ENCODE peak calls at places on chromosomes 1 and 21, in seven cellular contexts. J is ovary, P is choroid plexus epithelial cell, K is body of pancreas, E is endothelial cell of umbilical vein, V is left lung, I is heart right ventricle. U is an unnamed sample.

GRCh38 chr1:172820759-172821158 is 161.9 kb downstream of the FASLG start:
- DNase-seq in I (no peak), J (no peak), V (no peak), E (no peak), P (no peak), K (no peak), U (peak; percentile 46)

GRCh38 chr1:57987507-57987906 is 559.0 kb downstream of the OMA1 start:
- DNase-seq in J (no peak), K (no peak), P (no peak), E (no peak), V (no peak), I (no peak), U (no peak)

GRCh38 chr1:18901147-18901951 is 1.0 kb downstream of the ALDH4A1 start:
- DNase-seq in P (no peak), K (no peak), J (no peak), V (no peak), I (no peak), E (no peak), U (peak; percentile 31)

GRCh38 chr1:183363967-183364366 is 54.2 kb downstream of the NMNAT2 start:
- DNase-seq in J (no peak), E (no peak), V (no peak), I (no peak), P (peak; percentile 46), K (no peak), U (no peak)

GRCh38 chr1:32361674-32362473 is 411 bp downstream of the FAM229A start:
- DNase-seq in K (peak; percentile 51), P (peak; percentile 36), V (peak; percentile 87), E (peak; percentile 41), J (peak; percentile 88), I (peak; percentile 67), U (peak; percentile 60)

GRCh38 chr1:182397653-182398388 is 2.6 kb downstream of the TEDDM1 start:
- DNase-seq in V (no peak), J (no peak), P (peak; percentile 17), I (no peak), K (no peak), E (no peak), U (no peak)

GRCh38 chr1:15337656-15338402 is 71.9 kb upstream of the EFHD2 start:
- DNase-seq in K (no peak), I (no peak), V (no peak), E (peak; percentile 83), J (no peak), P (peak; percentile 62), U (peak; percentile 77)

GRCh38 chr1:50368179-50369007 is 54.9 kb downstream of the DMRTA2 start:
- DNase-seq in K (peak; percentile 36), E (peak; percentile 26), P (peak; percentile 25), V (peak; percentile 81), J (peak; percentile 52), I (no peak), U (peak; percentile 61)

GRCh38 chr1:179231923-179232322 is 2.4 kb upstream of the ABL2 start:
- DNase-seq in P (peak; percentile 42), K (no peak), J (no peak), E (no peak), V (no peak), I (no peak), U (no peak)

GRCh38 chr1:247111636-247112478 is 7.7 kb upstream of the ZNF669 start:
- DNase-seq in K (peak; percentile 68), I (peak; percentile 80), J (peak; percentile 79), P (peak; percentile 34), E (peak; percentile 22), V (peak; percentile 94), U (peak; percentile 79)

GRCh38 chr1:69126761-69127160 is 441.0 kb upstream of the LRRC7 start:
- DNase-seq in P (peak; percentile 15), I (no peak), K (no peak), V (no peak), E (no peak), J (no peak), U (no peak)

GRCh38 chr21:32425628-32426027 is 13.1 kb downstream of the EVA1C start:
- DNase-seq in V (no peak), J (no peak), I (no peak), P (no peak), E (no peak), K (no peak), U (no peak)

GRCh38 chr1:115142616-115143015 is 53.3 kb upstream of the TSPAN2 start:
- DNase-seq in V (no peak), J (peak; percentile 47), K (no peak), P (peak; percentile 60), E (no peak), I (peak; percentile 15), U (peak; percentile 63)

GRCh38 chr1:179091691-179092165 is 9.9 kb downstream of the TOR3A start:
- DNase-seq in P (peak; percentile 81), I (peak; percentile 62), V (no peak), J (peak; percentile 87), E (no peak), K (peak; percentile 73), U (peak; percentile 76)

GRCh38 chr1:214264196-214264595 is 16.8 kb upstream of the SMYD2 start:
- DNase-seq in I (no peak), J (no peak), V (no peak), K (no peak), P (no peak), E (no peak), U (no peak)

GRCh38 chr1:5742032-5742431 is 250.2 kb downstream of the NPHP4 start:
- DNase-seq in J (no peak), V (peak; percentile 43), P (no peak), I (no peak), K (no peak), E (no peak), U (no peak)

GRCh38 chr1:183913556-183913955 is 108.6 kb downstream of the RGL1 start:
- DNase-seq in E (no peak), P (no peak), I (no peak), V (no peak), J (no peak), K (no peak), U (no peak)

GRCh38 chr21:38438476-38438893 is 59.8 kb downstream of the ERG start:
- DNase-seq in E (peak; percentile 67), J (peak; percentile 73), I (peak; percentile 71), K (peak; percentile 10), V (peak; percentile 85), P (peak; percentile 97), U (no peak)

GRCh38 chr1:1118011-1118892 is 2.4 kb upstream of the C1orf159 start:
- DNase-seq in I (no peak), V (peak; percentile 70), P (no peak), E (no peak), K (no peak), J (no peak), U (no peak)

GRCh38 chr1:26094677-26095383 is 16.8 kb upstream of the PDIK1L start:
- DNase-seq in J (peak; percentile 36), I (peak; percentile 52), E (no peak), K (peak; percentile 40), P (peak; percentile 66), V (no peak), U (no peak)

GRCh38 chr1:191963781-191964455 is 194.3 kb upstream of the RGS18 start:
- DNase-seq in I (no peak), V (no peak), E (peak; percentile 53), K (no peak), J (no peak), P (peak; percentile 10), U (no peak)

DNA sequence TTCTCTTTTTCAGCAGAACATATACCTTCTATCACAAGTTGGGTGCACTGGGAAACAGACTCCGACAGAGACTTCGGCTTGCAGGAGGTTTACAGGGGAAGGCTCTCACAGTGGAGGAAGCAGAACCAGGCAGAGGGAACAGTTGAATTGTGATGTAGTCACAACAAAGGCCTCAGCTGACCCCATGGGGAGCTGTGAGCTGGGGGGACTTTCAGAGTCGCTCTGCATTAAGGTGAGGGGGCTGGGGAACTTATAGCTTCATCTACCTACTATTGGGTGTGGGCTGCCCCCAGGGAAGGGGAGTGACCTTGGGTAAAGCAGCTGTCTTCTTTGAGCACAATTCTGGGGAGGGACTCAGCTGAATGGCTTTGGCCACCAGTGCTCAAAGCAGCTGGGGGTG is 94.9 kb upstream of the POU3F1 start:
- DNase-seq in E (no peak), P (no peak), V (no peak), J (no peak), K (no peak), I (no peak), U (no peak)
- H3K4me3 ChIP-seq in E (no peak overlapping the region), P (no peak overlapping the region), V (no peak overlapping the region), J (no peak overlapping the region), K (no peak overlapping the region), I (no peak overlapping the region), U (no peak overlapping the region)

GRCh38 chr1:94596260-94596659 is 54.7 kb upstream of the F3 start:
- DNase-seq in V (no peak), K (no peak), I (no peak), P (no peak), E (no peak), J (no peak), U (no peak)
- H3K4me3 ChIP-seq in V (no peak overlapping the region), K (no peak overlapping the region), I (no peak overlapping the region), P (no peak overlapping the region), E (no peak overlapping the region), J (no peak overlapping the region), U (no peak overlapping the region)

GRCh38 chr1:22340873-22341272 is 110.8 kb upstream of the ZBTB40 start:
- DNase-seq in P (no peak), K (no peak), J (no peak), E (no peak), V (no peak), I (no peak), U (no peak)

GRCh38 chr1:22340066-22340465 is 111.6 kb upstream of the ZBTB40 start:
- DNase-seq in V (no peak), K (no peak), P (no peak), I (no peak), E (no peak), J (no peak), U (no peak)

GRCh38 chr1:22343456-22344426 is 107.9 kb upstream of the ZBTB40 start:
- DNase-seq in K (no peak), P (no peak), I (no peak), V (no peak), E (no peak), J (no peak), U (no peak)

GRCh38 chr1:22342734-22343191 is 108.9 kb upstream of the ZBTB40 start:
- DNase-seq in I (no peak), P (no peak), E (no peak), V (no peak), K (no peak), J (no peak), U (no peak)

DNA sequence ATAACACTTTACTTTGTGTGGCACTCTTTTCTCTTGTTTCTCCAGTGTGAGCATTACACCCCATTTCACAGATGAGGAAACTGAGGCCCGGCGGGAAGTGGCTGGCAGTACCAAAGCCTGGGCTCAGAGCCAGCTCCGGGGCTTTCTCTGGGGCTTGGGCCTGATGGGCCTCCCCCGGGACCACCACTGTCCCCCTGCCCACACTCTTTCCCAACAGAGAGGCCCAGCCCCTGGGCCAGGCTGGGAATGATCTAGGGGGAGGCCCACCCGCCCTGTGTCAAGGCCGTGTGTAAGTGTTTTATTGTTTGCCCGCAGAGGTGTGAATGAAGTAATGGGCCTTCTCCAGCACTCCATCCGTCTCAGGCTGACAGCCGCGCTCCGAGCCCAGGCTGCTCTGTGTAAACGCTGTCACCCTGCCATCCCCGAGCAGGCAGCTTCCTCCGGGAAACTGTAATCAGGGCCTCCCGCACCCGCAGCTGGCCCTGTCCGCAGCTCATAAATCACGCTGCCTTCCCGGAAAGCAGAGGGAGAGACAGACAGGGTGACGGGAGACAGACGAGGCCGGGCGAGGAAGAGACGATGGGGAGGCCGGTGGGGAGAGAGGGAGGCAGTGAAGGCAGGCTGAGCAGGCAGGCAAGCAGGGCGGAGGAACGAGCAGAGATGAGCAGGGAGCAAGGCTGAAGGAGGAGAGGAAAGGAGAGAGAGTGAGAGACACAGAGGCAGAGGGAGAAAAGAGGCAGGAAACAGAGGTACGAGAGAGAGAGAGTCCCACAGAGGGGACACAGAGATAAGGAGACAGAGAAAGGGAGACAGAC is 109.7 kb upstream of the ZBTB40 start:
- DNase-seq in V (no peak), P (peak; percentile 31), I (no peak), J (peak; percentile 76), E (peak; percentile 43), K (peak; percentile 60), U (peak; percentile 10)
- H3K4me3 ChIP-seq in V (no peak overlapping the region), P (no peak overlapping the region), I (no peak overlapping the region), J (no peak overlapping the region), E (no peak overlapping the region), K (no peak overlapping the region), U (no peak overlapping the region)

GRCh38 chr1:101239095-101240040 is 2.5 kb downstream of the S1PR1 start:
- DNase-seq in P (no peak), J (no peak), E (peak; percentile 68), V (peak; percentile 58), I (no peak), K (no peak), U (no peak)
- H3K4me3 ChIP-seq in P (no peak overlapping the region), J (no peak overlapping the region), E (peak overlapping the region; percentile 100), V (peak overlapping the region; percentile 48), I (peak overlapping the region; percentile 73), K (no peak overlapping the region), U (no peak overlapping the region)